ENCODE peak calls at places on chromosomes 1 and 21, in six cellular contexts. S is IMR-90, Z is tibial nerve, L is upper lobe of left lung, B is esophagus squamous epithelium, K is ovary. E is an unnamed sample.

GRCh38 chr1:238485062-238485905 is 594.6 kb upstream of the ZP4 start:
- DNase-seq in S (peak), Z (no peak), L (peak), B (no peak), K (no peak), E (peak)

GRCh38 chr1:228464487-228464983 is 22.6 kb upstream of the RNF187 start:
- DNase-seq in S (peak), Z (peak), L (peak), B (peak), K (peak), E (no peak)

GRCh38 chr1:65108025-65108692 is 39.8 kb upstream of the AK4 start:
- DNase-seq in S (no peak), Z (no peak), L (no peak), B (no peak), K (no peak), E (no peak)

GRCh38 chr21:33968998-33969353 is 53.4 kb upstream of the ATP5PO start:
- DNase-seq in S (peak), Z (no peak), L (no peak), B (no peak), K (no peak), E (no peak)

GRCh38 chr1:116826818-116827606 is 72.8 kb downstream of the CD2 start:
- DNase-seq in S (peak), Z (no peak), L (no peak), B (no peak), K (no peak), E (peak)

GRCh38 chr1:199776768-199777497 is 250.6 kb upstream of the NR5A2 start:
- DNase-seq in S (no peak), Z (no peak), L (no peak), B (no peak), K (no peak), E (no peak)

GRCh38 chr1:216310776-216311175 is 112.5 kb downstream of the USH2A start:
- DNase-seq in S (peak), Z (no peak), L (no peak), B (no peak), K (no peak), E (peak)

GRCh38 chr1:89536555-89537393 is 12.1 kb downstream of the LRRC8B start:
- DNase-seq in S (no peak), Z (no peak), L (no peak), B (no peak), K (no peak), E (no peak)

GRCh38 chr1:30407862-30408580 is 315.4 kb downstream of the MATN1 start:
- DNase-seq in S (no peak), Z (no peak), L (no peak), B (no peak), K (no peak), E (no peak)

GRCh38 chr1:229028509-229028908 is 242.4 kb upstream of the RAB4A start:
- DNase-seq in S (no peak), Z (no peak), L (no peak), B (no peak), K (no peak), E (peak)

GRCh38 chr1:93623875-93624274 is 57.8 kb downstream of the BCAR3 start:
- DNase-seq in S (peak), Z (no peak), L (no peak), B (no peak), K (no peak), E (no peak)
- TF ChIP-seq POLR2A in S (no peak), Z (no peak), L (no peak), B (no peak), K (no peak), E (no peak)

DNA sequence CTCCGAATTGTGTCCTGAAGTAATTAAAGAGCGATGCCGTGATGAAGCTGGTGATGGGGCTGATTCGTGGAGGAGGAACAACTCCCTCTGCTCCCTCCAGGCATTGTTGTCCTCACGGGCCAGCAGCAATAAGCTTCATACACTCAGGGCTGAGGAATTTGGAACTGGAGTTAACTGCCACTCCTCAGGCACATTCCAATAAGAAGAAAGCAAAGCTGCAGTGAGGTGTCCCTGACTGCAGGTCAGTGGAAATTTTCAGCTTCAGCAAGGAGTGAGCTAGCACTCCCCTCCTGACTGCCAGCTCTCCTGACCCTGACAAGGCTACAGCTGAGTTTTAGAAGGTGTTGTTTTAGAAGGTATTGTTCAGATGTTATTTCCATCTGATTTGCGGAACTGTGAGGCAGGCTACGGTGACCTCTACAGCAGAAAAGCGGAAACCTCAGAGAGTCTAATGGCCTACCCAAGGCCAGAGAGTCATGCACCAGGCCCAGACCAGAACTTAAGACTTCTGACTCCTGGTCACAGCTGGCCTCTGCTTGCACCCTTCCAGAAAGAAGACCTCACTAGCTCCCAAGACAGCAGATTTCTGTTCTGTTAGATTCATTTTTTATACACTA is 148.8 kb downstream of the TGFBR3 start:
- DNase-seq in S (peak), Z (no peak), L (no peak), B (no peak), K (no peak), E (no peak)
- H3K4me3 ChIP-seq in S (peak), Z (no peak), L (no peak), B (no peak), K (no peak), E (no peak)

GRCh38 chr1:31669786-31670582 is 25.3 kb upstream of the PEF1 start:
- DNase-seq in S (peak), Z (peak), L (peak), B (no peak), K (peak), E (peak)
- TF ChIP-seq CTCF in S (no peak), Z (no peak), L (no peak), B (no peak), K (no peak), E (peak)

DNA sequence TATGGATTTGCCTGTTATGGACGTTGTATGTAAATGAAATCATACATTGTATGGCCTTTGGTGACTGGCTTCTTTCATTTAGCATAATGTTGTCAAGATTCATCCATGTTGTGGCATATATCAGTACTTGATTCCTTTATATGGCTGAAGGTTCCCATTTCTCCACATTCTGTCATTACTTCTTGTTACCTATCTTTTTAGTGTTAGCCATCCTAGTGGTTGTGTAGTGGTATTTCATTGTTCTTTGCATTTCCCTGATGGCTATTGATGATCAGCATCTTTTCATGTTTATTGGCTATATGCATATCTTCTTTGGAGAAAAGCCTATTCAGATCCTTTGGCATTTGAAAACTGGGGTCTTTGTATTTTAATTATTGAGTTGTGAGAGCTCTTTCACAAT is 39.8 kb upstream of the PODN start:
- DNase-seq in S (no peak), Z (no peak), L (no peak), B (no peak), K (no peak), E (no peak)
- TF ChIP-seq POLR2A in S (no peak), Z (no peak), L (no peak), B (no peak), K (no peak), E (no peak)

GRCh38 chr1:9066945-9067807 is 2.3 kb downstream of the SLC2A5 start:
- DNase-seq in S (peak), Z (peak), L (no peak), B (no peak), K (peak), E (peak)
- H3K4me3 ChIP-seq in S (no peak), Z (no peak), L (no peak), B (no peak), K (no peak), E (peak)

GRCh38 chr1:58816072-58816746 is 32.4 kb upstream of the JUN start:
- DNase-seq in S (peak), Z (peak), L (peak), B (peak), K (peak), E (peak)
- TF ChIP-seq CTCF in S (peak), Z (peak), L (no peak), B (no peak), K (no peak), E (no peak)

GRCh38 chr1:15442119-15442518 is 3.9 kb downstream of the CTRC start:
- DNase-seq in S (no peak), Z (no peak), L (no peak), B (no peak), K (no peak), E (no peak)
- TF ChIP-seq POLR2A in S (no peak), Z (no peak), L (no peak), B (no peak), K (no peak), E (no peak)